ENCODE peak calls at places on chromosomes 1 and 21, in five cellular contexts. W is GM12864, M is K562, I is endodermal cell, T is brain microvascular endothelial cell. L is an unnamed sample.

GRCh38 chr1:178650950-178651461 is 74.0 kb upstream of the RALGPS2 start:
- DNase-seq in W (no peak), I (no peak), T (no peak), M (no peak), L (peak)

GRCh38 chr1:232378266-232379041 is 251.5 kb downstream of the SIPA1L2 start:
- DNase-seq in T (no peak), I (no peak), M (no peak), W (no peak), L (no peak)

GRCh38 chr1:1299686-1300351 is 7.9 kb downstream of the ACAP3 start:
- DNase-seq in M (peak), T (no peak), I (peak), W (no peak), L (no peak)

GRCh38 chr1:228375578-228376261 is 30.9 kb downstream of the TRIM11 start:
- DNase-seq in I (no peak), M (no peak), W (no peak), T (no peak), L (no peak)

GRCh38 chr1:147580200-147580557 is 38.9 kb downstream of the BCL9 start:
- DNase-seq in I (no peak), W (no peak), T (no peak), M (no peak), L (peak)

GRCh38 chr1:30804381-30804780 is 46.8 kb upstream of the LAPTM5 start:
- DNase-seq in W (no peak), M (no peak), T (no peak), I (peak), L (no peak)

GRCh38 chr1:183633676-183634343 is 1.8 kb downstream of the ARPC5 start:
- DNase-seq in W (peak), I (no peak), T (peak), M (peak), L (peak)

GRCh38 chr1:55155522-55155921 is 59.6 kb downstream of the USP24 start:
- DNase-seq in M (peak), T (no peak), I (peak), W (no peak), L (peak)

GRCh38 chr1:61253912-61254628 is 171.7 kb downstream of the NFIA start:
- DNase-seq in T (no peak), M (no peak), I (no peak), W (no peak), L (no peak)

GRCh38 chr1:9671377-9672140 is 20.0 kb downstream of the PIK3CD start:
- DNase-seq in I (no peak), W (no peak), T (peak), M (no peak), L (no peak)

GRCh38 chr1:48031676-48032075 is 34.5 kb upstream of the TRABD2B start:
- DNase-seq in T (no peak), M (no peak), W (no peak), I (peak), L (no peak)

GRCh38 chr1:236110137-236110536 is 32.2 kb upstream of the GPR137B start:
- DNase-seq in W (no peak), I (no peak), M (no peak), T (no peak), L (no peak)

GRCh38 chr1:92536593-92537332 is 50.0 kb upstream of the GFI1 start:
- DNase-seq in W (peak), T (peak), I (no peak), M (peak), L (no peak)

GRCh38 chr1:245516178-245516829 is 361.5 kb downstream of the KIF26B start:
- DNase-seq in I (no peak), M (peak), T (no peak), W (no peak), L (no peak)

GRCh38 chr1:85576642-85577420 is 3.7 kb upstream of the CCN1 start:
- DNase-seq in M (peak), T (peak), W (no peak), I (peak), L (peak)

GRCh38 chr1:145997156-145998023 is 1.0 kb upstream of the TXNIP start:
- DNase-seq in I (no peak), M (peak), T (no peak), W (no peak), L (no peak)

GRCh38 chr1:209190591-209191241 is 392.8 kb upstream of the CAMK1G start:
- DNase-seq in I (peak), M (peak), W (peak), T (peak), L (peak)

GRCh38 chr1:109623601-109624161 is 4.0 kb downstream of the AMPD2 start:
- DNase-seq in W (no peak), M (no peak), T (no peak), I (peak), L (no peak)

GRCh38 chr1:43464840-43465693 is 11.3 kb upstream of the HYI start:
- DNase-seq in W (no peak), T (no peak), M (no peak), I (no peak), L (no peak)

GRCh38 chr1:145716641-145717061 is 2.6 kb upstream of the CD160 start:
- DNase-seq in T (no peak), I (no peak), W (no peak), M (no peak), L (no peak)

GRCh38 chr1:112711041-112711440 is 4.1 kb downstream of the PPM1J start:
- DNase-seq in T (no peak), W (no peak), M (no peak), I (peak), L (no peak)

GRCh38 chr1:226370144-226370923 is 37.6 kb downstream of the PARP1 start:
- DNase-seq in T (no peak), I (no peak), W (no peak), M (no peak), L (no peak)

GRCh38 chr1:46603481-46603857 is 599 bp downstream of the MKNK1 start:
- DNase-seq in W (no peak), T (no peak), I (no peak), M (no peak), L (no peak)

GRCh38 chr1:231410041-231410591 is 12.0 kb downstream of the EGLN1 start:
- DNase-seq in I (no peak), M (no peak), W (no peak), T (no peak), L (no peak)

GRCh38 chr1:73839922-73840321 is 358.1 kb downstream of the LRRIQ3 start:
- DNase-seq in T (peak), W (no peak), I (peak), M (peak), L (no peak)

GRCh38 chr1:244231572-244232315 is 180.7 kb downstream of the ZBTB18 start:
- DNase-seq in T (no peak), M (no peak), I (peak), W (no peak), L (no peak)

GRCh38 chr1:97693601-97694000 is 227.2 kb downstream of the DPYD start:
- DNase-seq in T (no peak), M (no peak), I (no peak), W (no peak), L (peak)

GRCh38 chr1:151143986-151144385 is 2.4 kb downstream of the SEMA6C start:
- DNase-seq in W (no peak), T (no peak), M (no peak), I (peak), L (no peak)

GRCh38 chr1:186985889-186986491 is 157.2 kb downstream of the PLA2G4A start:
- DNase-seq in I (no peak), M (peak), T (peak), W (peak), L (peak)

GRCh38 chr1:23470282-23471070 is 13.5 kb downstream of the ASAP3 start:
- DNase-seq in M (no peak), I (no peak), W (no peak), T (peak), L (no peak)

GRCh38 chr1:47235822-47236221 is 3.8 kb upstream of the TAL1 start:
- DNase-seq in T (no peak), W (no peak), I (no peak), M (no peak), L (no peak)

GRCh38 chr1:8388732-8389562 is 71.0 kb downstream of the SLC45A1 start:
- DNase-seq in T (no peak), W (no peak), M (peak), I (peak), L (no peak)

GRCh38 chr1:10644307-10645128 is 151.9 kb downstream of the CASZ1 start:
- DNase-seq in I (no peak), W (no peak), M (peak), T (no peak), L (no peak)

GRCh38 chr1:169044971-169045370 is 61.5 kb upstream of the ATP1B1 start:
- DNase-seq in M (no peak), T (no peak), W (no peak), I (no peak), L (no peak)

GRCh38 chr1:8752921-8753713 is 64.3 kb downstream of the RERE start:
- DNase-seq in W (no peak), I (no peak), M (no peak), T (no peak), L (no peak)

GRCh38 chr1:241485554-241485992 is 34.0 kb downstream of the FH start:
- DNase-seq in M (peak), W (peak), T (peak), I (peak), L (no peak)

GRCh38 chr1:229229721-229230135 is 41.2 kb upstream of the RAB4A start:
- DNase-seq in M (no peak), T (no peak), W (no peak), I (peak), L (no peak)

GRCh38 chr21:41321908-41322495 is 5.4 kb downstream of the FAM3B start:
- DNase-seq in T (no peak), W (no peak), M (no peak), I (no peak), L (no peak)

GRCh38 chr1:16183157-16183556 is 27.3 kb upstream of the EPHA2 start:
- DNase-seq in I (no peak), M (no peak), T (peak), W (no peak), L (no peak)

GRCh38 chr1:16184557-16185303 is 27.7 kb downstream of the ARHGEF19 start:
- DNase-seq in I (no peak), M (no peak), W (no peak), T (no peak), L (no peak)

GRCh38 chr1:16180291-16180824 is 24.5 kb upstream of the EPHA2 start:
- DNase-seq in W (no peak), T (peak), M (no peak), I (no peak), L (no peak)

GRCh38 chr1:16183765-16184556 is 28.1 kb upstream of the EPHA2 start:
- DNase-seq in M (no peak), W (no peak), T (no peak), I (no peak), L (no peak)

GRCh38 chr1:16181887-16182719 is 26.2 kb upstream of the EPHA2 start:
- DNase-seq in I (peak), M (no peak), T (peak), W (no peak), L (peak)
- TF ChIP-seq CTCF in I (no peak), M (no peak), T (no peak), W (no peak), L (no peak)

DNA sequence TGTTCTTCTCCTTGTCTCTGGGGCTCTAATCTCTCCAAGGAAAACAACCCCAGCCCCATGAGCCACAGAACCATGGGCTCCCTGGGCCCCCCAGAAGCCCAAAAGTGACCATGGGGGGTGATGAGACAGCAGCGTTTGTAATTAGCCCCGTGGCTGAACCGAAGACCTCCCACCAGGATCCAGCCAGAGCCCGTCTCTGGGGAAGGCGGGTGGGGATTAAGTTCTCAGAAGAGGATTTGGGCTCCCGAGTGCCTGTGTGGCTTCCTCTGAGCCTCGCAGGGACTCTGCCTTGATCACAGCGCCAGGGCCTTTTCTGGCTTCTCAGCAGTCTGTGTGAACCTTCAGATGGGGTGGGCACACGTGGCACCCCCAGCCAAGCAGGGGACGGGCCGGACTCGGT is 77.0 kb downstream of the ALPL start:
- DNase-seq in W (no peak), T (no peak), I (peak), M (no peak), L (no peak)
- H3K4me3 ChIP-seq in W (no peak), T (no peak), I (no peak), M (no peak), L (no peak)

GRCh38 chr1:52876843-52877242 is 34.3 kb downstream of the ZYG11A start:
- DNase-seq in T (no peak), M (no peak), W (no peak), I (no peak), L (no peak)
- TF ChIP-seq CTCF in T (no peak), M (no peak), W (no peak), I (no peak), L (no peak)

GRCh38 chr1:181483084-181483559 is at the start of gene CACNA1E:
- DNase-seq in I (no peak), M (no peak), T (no peak), W (no peak), L (no peak)
- H3K4me3 ChIP-seq in I (peak), M (no peak), T (no peak), W (peak), L (no peak)